ENCODE peak calls at places on chromosomes 13 and 19, in ten cellular contexts. O is GM04504; R is T-helper 1 cell; F is neuronal stem cell; W is OCI-M1; H is progenitor cell of endocrine pancreas; G is stimulated activated naive CD4-positive, alpha-beta T cell; T is effector CD4-positive, alpha-beta T cell; U is A673; L is endothelial cell. N is an unnamed sample.

GRCh38 chr19:2016041-2016807 is 710 bp upstream of the BTBD2 start:
- DNase-seq in F (peak), U (peak), G (peak), R (peak), W (peak), L (no peak), H (no peak), T (no peak), O (peak), N (peak)

GRCh38 chr19:44846455-44847143 is 502 bp downstream of the NECTIN2 start:
- DNase-seq in T (no peak), F (peak), G (no peak), O (no peak), W (peak), L (peak), U (no peak), H (peak), R (no peak), N (peak)

GRCh38 chr13:80515296-80515695 is 174.4 kb upstream of the SPRY2 start:
- DNase-seq in T (no peak), U (no peak), F (no peak), R (no peak), H (no peak), L (no peak), G (no peak), O (no peak), W (no peak), N (no peak)

GRCh38 chr13:32669030-32669646 is 82.9 kb downstream of the PDS5B start:
- DNase-seq in U (peak), F (peak), L (peak), T (no peak), H (no peak), W (peak), R (no peak), O (no peak), G (no peak), N (peak)

GRCh38 chr19:16378291-16378889 is 53.8 kb downstream of the KLF2 start:
- DNase-seq in O (no peak), W (no peak), T (no peak), L (no peak), R (no peak), H (no peak), U (no peak), G (no peak), F (no peak), N (no peak)

GRCh38 chr13:51764184-51765141 is 39.5 kb downstream of the DHRS12 start:
- DNase-seq in U (no peak), G (peak), T (peak), F (no peak), W (no peak), O (no peak), L (no peak), R (peak), H (no peak), N (no peak)

GRCh38 chr13:90968510-90968909 is 379.0 kb upstream of the MIR17HG start:
- DNase-seq in H (no peak), W (peak), O (no peak), L (peak), U (peak), R (no peak), G (no peak), F (peak), T (no peak), N (peak)

GRCh38 chr13:20360041-20360491 is 127.9 kb upstream of the GJB6 start:
- DNase-seq in H (no peak), T (no peak), L (no peak), F (no peak), O (no peak), G (no peak), W (no peak), R (no peak), U (peak), N (peak)

GRCh38 chr13:98312606-98313005 is 135.5 kb upstream of the RNF113B start:
- DNase-seq in W (no peak), O (no peak), R (no peak), G (no peak), H (no peak), U (no peak), F (no peak), L (no peak), T (no peak), N (peak)

GRCh38 chr13:28031929-28032328 is 43.4 kb upstream of the URAD start:
- DNase-seq in W (no peak), F (no peak), T (no peak), G (no peak), H (no peak), U (no peak), R (no peak), L (no peak), O (no peak), N (no peak)

GRCh38 chr19:49889687-49890348 is 6.9 kb downstream of the IL4I1 start:
- DNase-seq in F (peak), R (peak), H (peak), W (no peak), U (peak), T (peak), O (no peak), G (peak), L (peak), N (peak)

GRCh38 chr13:105436946-105437345 is 1098.5 kb downstream of the EFNB2 start:
- DNase-seq in F (no peak), R (no peak), O (no peak), H (no peak), U (no peak), L (peak), W (peak), T (no peak), G (no peak), N (no peak)

N was measured in NCI-H82.